ENCODE peak calls at places on chromosomes 1 and 21, in eight cellular contexts. V is CD8-positive, alpha-beta T cell; K is HCT116; T is lung; F is right lobe of liver; N is heart right ventricle; Q is AG04450; E is CD8-positive, alpha-beta memory T cell. B is an unnamed sample.

GRCh38 chr1:31624354-31625179 is 7.1 kb downstream of the HCRTR1 start:
- DNase-seq in K (no peak), V (no peak), T (no peak), Q (no peak), E (no peak), N (no peak), F (no peak), B (no peak)

GRCh38 chr1:4108741-4109625 is 208.9 kb upstream of the C1orf174 start:
- DNase-seq in F (peak), V (no peak), Q (no peak), T (no peak), N (no peak), E (no peak), K (no peak), B (no peak)

GRCh38 chr1:185368913-185369491 is 52.0 kb upstream of the IVNS1ABP start:
- DNase-seq in Q (no peak), F (no peak), K (no peak), V (no peak), E (no peak), N (no peak), T (no peak), B (no peak)

GRCh38 chr1:45490121-45490622 is 791 bp downstream of the TESK2 start:
- DNase-seq in N (no peak), K (no peak), F (no peak), Q (no peak), T (no peak), V (no peak), E (no peak), B (no peak)

GRCh38 chr1:23854568-23854967 is 13.5 kb downstream of the FUCA1 start:
- DNase-seq in E (no peak), N (no peak), V (no peak), T (no peak), K (no peak), F (no peak), Q (no peak), B (no peak)

GRCh38 chr21:33268736-33269441 is 2.7 kb downstream of the IL10RB start:
- DNase-seq in N (no peak), E (no peak), F (peak), T (peak), V (peak), K (peak), Q (no peak), B (no peak)

GRCh38 chr1:182383934-182384333 is 7.7 kb downstream of the GLUL start:
- DNase-seq in F (no peak), Q (no peak), E (no peak), V (no peak), T (no peak), N (no peak), K (no peak), B (no peak)

GRCh38 chr1:227738820-227739219 is 3.6 kb downstream of the SNAP47 start:
- DNase-seq in E (no peak), V (no peak), N (no peak), F (no peak), Q (no peak), K (no peak), T (no peak), B (no peak)

GRCh38 chr1:6386371-6386949 is 7.1 kb downstream of the ACOT7 start:
- DNase-seq in F (no peak), E (no peak), N (no peak), K (peak), V (no peak), Q (no peak), T (no peak), B (no peak)

GRCh38 chr1:200206340-200206739 is 178.8 kb downstream of the NR5A2 start:
- DNase-seq in V (no peak), K (no peak), T (no peak), Q (peak), F (no peak), N (no peak), E (no peak), B (no peak)

GRCh38 chr1:47618222-47618720 is 180.4 kb downstream of the FOXD2 start:
- DNase-seq in Q (no peak), V (no peak), K (no peak), F (peak), N (peak), E (no peak), T (peak), B (no peak)

GRCh38 chr1:54122992-54123391 is 29.8 kb downstream of the CDCP2 start:
- DNase-seq in F (no peak), T (no peak), E (no peak), K (no peak), Q (no peak), N (no peak), V (no peak), B (no peak)

GRCh38 chr1:212975607-212975918 is 25.2 kb downstream of the VASH2 start:
- DNase-seq in N (no peak), F (peak), V (no peak), Q (no peak), T (no peak), E (no peak), K (no peak), B (no peak)

GRCh38 chr1:151737479-151737878 is 16.2 kb downstream of the RIIAD1 start:
- DNase-seq in T (no peak), Q (no peak), N (no peak), K (no peak), F (no peak), V (no peak), E (no peak), B (no peak)

GRCh38 chr1:154386643-154387352 is 18.3 kb upstream of the IL6R start:
- DNase-seq in K (no peak), T (peak), F (no peak), Q (no peak), E (peak), V (peak), N (no peak), B (no peak)

GRCh38 chr1:7646981-7647901 is 123.9 kb upstream of the VAMP3 start:
- DNase-seq in Q (no peak), F (peak), T (peak), K (peak), E (peak), V (peak), N (peak), B (peak)

GRCh38 chr1:23013657-23014056 is 2.0 kb downstream of the TEX46 start:
- DNase-seq in T (no peak), Q (no peak), K (no peak), N (no peak), V (no peak), E (no peak), F (no peak), B (no peak)

GRCh38 chr1:216389774-216390173 is 33.5 kb downstream of the USH2A start:
- DNase-seq in E (no peak), K (no peak), V (no peak), N (no peak), Q (no peak), T (no peak), F (no peak), B (no peak)

GRCh38 chr1:54274448-54274847 is 74.5 kb downstream of the MRPL37 start:
- DNase-seq in N (no peak), F (peak), V (no peak), E (no peak), T (no peak), Q (no peak), K (no peak), B (no peak)

GRCh38 chr1:221310180-221310579 is 430.9 kb downstream of the HLX start:
- DNase-seq in F (no peak), T (no peak), V (no peak), K (no peak), Q (no peak), N (no peak), E (no peak), B (no peak)

GRCh38 chr1:35637401-35637809 is 3.9 kb downstream of the PSMB2 start:
- DNase-seq in K (no peak), E (peak), T (no peak), N (no peak), F (no peak), Q (no peak), V (no peak), B (no peak)

GRCh38 chr1:242784807-242785206 is 260.3 kb upstream of the PLD5 start:
- DNase-seq in T (no peak), E (no peak), V (no peak), K (no peak), F (no peak), N (no peak), Q (no peak), B (no peak)

GRCh38 chr21:46347203-46347550 is 23.2 kb downstream of the PCNT start:
- DNase-seq in K (no peak), Q (no peak), E (no peak), N (no peak), F (no peak), V (no peak), T (no peak), B (no peak)

GRCh38 chr1:108801101-108801500 is 54.6 kb downstream of the STXBP3 start:
- DNase-seq in T (no peak), N (no peak), K (no peak), F (no peak), Q (no peak), E (no peak), V (no peak), B (no peak)

GRCh38 chr1:52913537-52913936 is 8.0 kb downstream of the ECHDC2 start:
- DNase-seq in E (no peak), F (peak), K (no peak), T (no peak), Q (no peak), N (no peak), V (no peak), B (no peak)

GRCh38 chr1:235054466-235054865 is 74.2 kb downstream of the TOMM20 start:
- DNase-seq in F (no peak), E (no peak), V (no peak), K (no peak), T (no peak), Q (no peak), N (no peak), B (no peak)

GRCh38 chr1:17239420-17239819 is 9.5 kb upstream of the PADI3 start:
- DNase-seq in N (peak), E (no peak), Q (peak), F (no peak), V (no peak), K (peak), T (no peak), B (peak)

GRCh38 chr21:31524140-31524539 is 135.4 kb upstream of the SOD1 start:
- DNase-seq in K (no peak), V (no peak), N (no peak), F (no peak), Q (no peak), T (no peak), E (no peak), B (no peak)

GRCh38 chr1:99441234-99442095 is 177.2 kb downstream of the PLPPR4 start:
- DNase-seq in N (no peak), V (no peak), F (no peak), E (no peak), Q (peak), K (no peak), T (no peak), B (no peak)

DNA sequence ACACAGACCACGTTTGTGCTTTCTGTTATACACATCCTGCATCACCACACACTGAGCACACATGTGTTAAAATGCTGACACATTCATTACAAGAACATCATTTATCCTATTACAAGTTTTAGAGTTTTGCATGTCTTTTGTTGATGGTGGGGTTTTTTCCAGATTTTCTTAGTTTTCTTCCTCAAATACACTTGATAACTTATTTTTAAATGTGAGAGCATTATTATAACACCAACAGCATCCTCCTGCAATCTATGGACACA is 67.3 kb downstream of the TGFBR3 start:
- DNase-seq in N (no peak), K (no peak), V (no peak), F (no peak), T (no peak), Q (no peak), E (no peak), B (no peak)
- H3K27ac ChIP-seq in N (no peak), K (no peak), V (no peak), F (peak), T (no peak), Q (no peak), E (no peak), B (peak)

DNA sequence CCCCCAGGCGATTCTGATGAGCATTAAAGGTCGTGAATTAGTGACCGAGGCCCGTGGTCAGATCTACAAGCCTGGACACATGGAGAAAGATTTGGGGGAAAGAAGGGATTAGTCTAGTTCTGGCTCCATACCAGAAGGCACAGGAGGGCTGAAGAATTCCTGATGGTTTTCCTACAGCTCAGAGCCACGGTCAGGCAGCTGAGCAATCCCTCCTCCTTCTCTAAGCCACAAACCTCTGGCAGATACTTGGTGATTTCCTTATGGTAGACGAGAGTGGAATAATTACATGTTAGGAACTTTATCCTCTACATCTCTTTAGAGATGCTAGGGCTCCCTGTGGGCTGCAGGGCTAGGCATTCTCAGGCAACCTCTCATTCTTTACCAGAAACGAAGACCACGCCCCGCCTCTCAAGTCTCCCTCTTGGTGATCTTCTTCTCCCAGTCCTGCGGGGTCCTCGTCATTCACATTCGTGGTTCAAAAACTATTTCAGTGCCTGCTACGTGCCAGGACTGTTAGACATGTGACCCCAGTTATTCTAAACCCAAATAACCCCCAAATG is 20.5 kb upstream of the ZBTB18 start:
- DNase-seq in Q (no peak), K (no peak), F (no peak), N (no peak), E (no peak), V (no peak), T (no peak), B (no peak)
- H3K4me3 ChIP-seq in Q (no peak), K (no peak), F (no peak), N (no peak), E (no peak), V (no peak), T (no peak), B (no peak)

GRCh38 chr1:41633764-41634163 is 149.3 kb upstream of the EDN2 start:
- DNase-seq in T (no peak), N (no peak), Q (no peak), K (no peak), V (no peak), E (no peak), F (no peak), B (no peak)
- H3K27ac ChIP-seq in T (no peak), N (no peak), Q (no peak), K (no peak), V (no peak), E (no peak), F (no peak), B (no peak)

DNA sequence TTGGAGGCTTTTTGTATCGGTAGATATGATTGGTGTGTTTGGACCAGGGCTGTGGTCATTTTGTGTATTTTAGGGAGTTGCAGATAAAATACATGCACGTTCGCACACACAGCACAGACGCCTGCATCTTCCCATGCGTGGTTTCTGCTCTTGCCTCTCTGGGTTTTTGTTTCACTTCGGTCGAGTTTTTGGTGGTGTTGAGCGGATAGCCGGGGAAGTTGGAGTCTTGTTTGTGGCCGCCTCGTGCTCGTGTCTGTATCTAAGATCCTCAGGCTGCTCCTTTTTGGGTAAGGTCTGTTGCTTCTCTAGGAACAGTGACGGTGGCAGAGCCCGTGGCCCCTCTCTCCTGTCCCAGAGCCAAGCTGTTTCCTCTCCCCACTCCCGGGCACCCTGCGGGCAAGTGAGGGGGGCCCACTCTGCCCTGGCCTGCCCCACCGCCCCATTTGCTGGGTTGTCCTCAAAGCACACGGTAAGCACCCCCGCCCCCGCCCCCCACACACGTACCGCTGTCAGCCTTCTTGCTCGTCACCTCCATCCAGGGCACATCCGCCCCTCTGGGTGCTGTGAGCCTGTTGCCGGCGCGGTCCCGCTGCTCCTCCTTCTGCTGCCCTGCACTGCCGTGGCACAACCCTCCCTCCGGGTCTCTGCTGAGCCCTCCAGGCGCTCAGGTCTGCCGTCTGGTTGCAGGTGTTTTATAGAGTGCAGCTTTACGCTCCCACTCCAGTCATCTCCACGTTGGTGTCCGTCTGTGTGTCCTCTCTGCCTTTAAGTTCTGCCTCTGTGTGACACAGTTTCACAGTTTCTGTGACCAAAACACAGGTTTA is 51.9 kb downstream of the AGPAT3 start:
- DNase-seq in F (no peak), E (peak), N (no peak), K (no peak), T (no peak), V (peak), Q (no peak), B (no peak)
- H3K4me3 ChIP-seq in F (no peak), E (peak), N (peak), K (no peak), T (no peak), V (peak), Q (peak), B (peak)

GRCh38 chr1:202967684-202968281 is 726 bp upstream of the CYB5R1 start:
- DNase-seq in N (peak), T (no peak), Q (no peak), V (no peak), K (no peak), E (peak), F (no peak), B (no peak)

GRCh38 chr1:202968351-202968750 is 1.3 kb upstream of the CYB5R1 start:
- DNase-seq in N (no peak), K (no peak), Q (no peak), E (no peak), V (no peak), F (no peak), T (no peak), B (no peak)

GRCh38 chr1:202966006-202966904 is 802 bp downstream of the CYB5R1 start:
- DNase-seq in N (no peak), Q (no peak), K (no peak), V (no peak), E (no peak), F (no peak), T (no peak), B (no peak)

GRCh38 chr1:202972046-202972445 is 5.0 kb upstream of the CYB5R1 start:
- DNase-seq in T (no peak), Q (no peak), K (no peak), V (no peak), F (no peak), E (no peak), N (no peak), B (no peak)

GRCh38 chr1:202968895-202969295 is 1.8 kb upstream of the CYB5R1 start:
- DNase-seq in V (peak), K (peak), T (peak), N (peak), F (peak), Q (no peak), E (peak), B (peak)
- H3K27ac ChIP-seq in V (no peak), K (no peak), T (peak), N (no peak), F (peak), Q (no peak), E (no peak), B (peak)

GRCh38 chr21:41023936-41024335 is 144.0 kb upstream of the BACE2 start:
- DNase-seq in E (no peak), F (no peak), Q (no peak), T (no peak), K (no peak), N (no peak), V (no peak), B (no peak)

GRCh38 chr21:41024341-41025056 is 143.5 kb upstream of the BACE2 start:
- DNase-seq in F (no peak), Q (no peak), N (no peak), K (no peak), T (no peak), V (no peak), E (no peak), B (no peak)

GRCh38 chr21:41029573-41029972 is 138.4 kb upstream of the BACE2 start:
- DNase-seq in Q (no peak), F (no peak), K (no peak), T (no peak), V (no peak), E (no peak), N (no peak), B (no peak)

GRCh38 chr21:41025057-41025390 is 142.9 kb upstream of the BACE2 start:
- DNase-seq in V (no peak), K (no peak), F (no peak), T (no peak), E (no peak), Q (no peak), N (no peak), B (no peak)
- H3K4me3 ChIP-seq in V (no peak), K (no peak), F (no peak), T (no peak), E (no peak), Q (no peak), N (no peak), B (no peak)

B was measured in tibial nerve.